ENCODE peak calls at places on chromosomes 3 and 15, in six cellular contexts. One of them, this sample, is unnamed. For H3K4me1, the result is how much of the 10 kb centered on the place peaks cover.

GRCh38 chr3:14523792-14524191 is 16.4 kb downstream of the GRIP2 start:
- DNase-seq in kidney: no peak
- DNase-seq in tibial nerve: no peak
- DNase-seq in lung: no peak
- DNase-seq in mucosa of descending colon: no peak
- DNase-seq in A549: no peak
- DNase-seq in this sample: no peak

GRCh38 chr3:195872800-195873199 is 35.6 kb downstream of the TNK2 start:
- DNase-seq in mucosa of descending colon: no peak
- DNase-seq in lung: peak
- DNase-seq in kidney: no peak
- DNase-seq in A549: no peak
- DNase-seq in tibial nerve: no peak
- DNase-seq in this sample: no peak

GRCh38 chr3:63967675-63968611 is 55.4 kb downstream of the PSMD6 start:
- DNase-seq in mucosa of descending colon: peak
- DNase-seq in kidney: no peak
- DNase-seq in lung: no peak
- DNase-seq in A549: no peak
- DNase-seq in tibial nerve: no peak
- DNase-seq in this sample: peak

GRCh38 chr3:29925150-29925549 is 644.3 kb downstream of the RBMS3 start:
- DNase-seq in A549: no peak
- DNase-seq in lung: no peak
- DNase-seq in mucosa of descending colon: no peak
- DNase-seq in tibial nerve: no peak
- DNase-seq in kidney: no peak
- DNase-seq in this sample: no peak

GRCh38 chr3:52005571-52005986 is 9.9 kb upstream of the RPL29 start:
- DNase-seq in kidney: peak
- DNase-seq in lung: no peak
- DNase-seq in A549: no peak
- DNase-seq in tibial nerve: no peak
- DNase-seq in mucosa of descending colon: no peak
- DNase-seq in this sample: no peak

GRCh38 chr15:32683906-32684584 is 33.8 kb upstream of the GREM1 start:
- DNase-seq in mucosa of descending colon: no peak
- DNase-seq in tibial nerve: no peak
- DNase-seq in A549: peak
- DNase-seq in kidney: no peak
- DNase-seq in lung: no peak
- DNase-seq in this sample: no peak

GRCh38 chr3:169811606-169812123 is 1.0 kb upstream of the LRRIQ4 start:
- DNase-seq in tibial nerve: no peak
- DNase-seq in mucosa of descending colon: no peak
- DNase-seq in kidney: no peak
- DNase-seq in A549: no peak
- DNase-seq in lung: no peak
- DNase-seq in this sample: no peak

GRCh38 chr3:64658001-64658400 is 29.8 kb downstream of the ADAMTS9 start:
- DNase-seq in A549: no peak
- DNase-seq in lung: no peak
- DNase-seq in kidney: no peak
- DNase-seq in mucosa of descending colon: no peak
- DNase-seq in tibial nerve: no peak
- DNase-seq in this sample: no peak

GRCh38 chr3:52216585-52217408 is 8.6 kb downstream of the TLR9 start:
- DNase-seq in tibial nerve: no peak
- DNase-seq in mucosa of descending colon: peak
- DNase-seq in lung: peak
- DNase-seq in A549: no peak
- DNase-seq in kidney: peak
- DNase-seq in this sample: peak

GRCh38 chr3:152376351-152377183 is 107.8 kb downstream of the MBNL1 start:
- DNase-seq in A549: peak
- DNase-seq in mucosa of descending colon: no peak
- DNase-seq in kidney: no peak
- DNase-seq in tibial nerve: no peak
- DNase-seq in lung: no peak
- DNase-seq in this sample: peak

GRCh38 chr3:152375546-152375945 is 106.8 kb downstream of the MBNL1 start:
- DNase-seq in kidney: no peak
- DNase-seq in lung: no peak
- DNase-seq in A549: peak
- DNase-seq in mucosa of descending colon: no peak
- DNase-seq in tibial nerve: no peak
- DNase-seq in this sample: no peak

GRCh38 chr3:152373379-152373778 is 104.7 kb downstream of the MBNL1 start:
- DNase-seq in tibial nerve: no peak
- DNase-seq in A549: no peak
- DNase-seq in mucosa of descending colon: no peak
- DNase-seq in lung: no peak
- DNase-seq in kidney: no peak
- DNase-seq in this sample: no peak

GRCh38 chr3:152377184-152377570 is 108.4 kb downstream of the MBNL1 start:
- DNase-seq in kidney: no peak
- DNase-seq in A549: no peak
- DNase-seq in tibial nerve: no peak
- DNase-seq in lung: no peak
- DNase-seq in mucosa of descending colon: no peak
- DNase-seq in this sample: no peak

DNA sequence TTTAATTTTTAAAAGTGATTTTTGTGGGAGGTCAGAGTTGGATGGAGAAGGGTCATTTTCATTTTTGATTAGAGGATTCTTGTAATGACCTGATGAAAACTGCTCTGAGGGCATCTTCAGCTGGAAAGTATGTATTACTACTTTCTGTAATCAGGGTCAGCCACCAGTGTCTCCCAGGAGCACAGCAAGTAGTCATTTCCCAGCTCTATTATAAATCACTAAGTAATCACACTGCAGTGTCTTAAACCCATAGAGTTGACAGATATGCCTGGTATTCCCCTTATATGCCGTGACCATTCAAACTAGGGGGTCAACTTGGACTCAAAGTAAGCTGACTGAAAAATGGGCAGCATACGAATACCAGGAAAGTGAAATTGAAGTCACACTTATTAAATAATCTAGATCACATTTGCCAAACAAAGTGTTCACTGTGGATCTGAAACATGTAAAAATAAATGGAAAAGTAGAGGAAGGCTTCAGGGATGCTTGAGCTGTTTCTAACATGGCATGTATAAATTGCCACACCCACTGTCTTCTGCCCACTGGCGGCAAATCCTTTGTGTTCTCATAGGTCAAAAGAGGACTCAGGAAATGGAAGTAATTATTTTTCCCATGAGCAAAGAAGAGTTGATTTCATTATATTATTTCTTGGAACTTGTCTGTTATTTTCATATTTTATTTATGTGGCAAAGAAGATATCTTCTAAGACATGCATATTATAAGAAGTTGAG is 105.7 kb downstream of the MBNL1 start:
- DNase-seq in tibial nerve: no peak
- DNase-seq in mucosa of descending colon: no peak
- DNase-seq in lung: no peak
- DNase-seq in A549: peak
- DNase-seq in kidney: no peak
- DNase-seq in this sample: no peak
- TF ChIP-seq CTCF in tibial nerve: no peak
- TF ChIP-seq CTCF in mucosa of descending colon: no peak
- TF ChIP-seq CTCF in lung: no peak
- TF ChIP-seq CTCF in A549: no peak
- TF ChIP-seq CTCF in kidney: no peak
- TF ChIP-seq CTCF in this sample: no peak

DNA sequence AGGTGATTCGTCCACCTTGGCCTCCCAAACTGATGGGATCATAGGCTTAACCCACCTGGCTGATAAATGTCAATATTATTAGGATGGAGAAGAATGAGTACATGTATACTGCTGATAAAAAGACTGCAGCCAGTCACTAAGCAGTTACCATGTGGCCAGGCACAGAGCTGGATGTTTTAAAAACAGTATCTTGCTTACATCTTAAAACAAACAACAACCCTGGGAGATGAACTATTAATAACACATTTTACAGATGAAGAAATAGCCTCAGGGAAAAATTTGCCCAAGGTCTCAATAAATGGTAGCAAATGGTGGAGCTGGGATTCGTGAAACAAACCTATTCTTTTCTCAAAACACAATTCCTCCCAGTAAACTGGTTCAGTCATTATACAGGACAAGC is 18.1 kb downstream of the IL17RD start:
- DNase-seq in mucosa of descending colon: no peak
- DNase-seq in tibial nerve: no peak
- DNase-seq in A549: no peak
- DNase-seq in lung: no peak
- DNase-seq in kidney: no peak
- DNase-seq in this sample: no peak
- H3K4me1 ChIP-seq in mucosa of descending colon: under half
- H3K4me1 ChIP-seq in tibial nerve: under half
- H3K4me1 ChIP-seq in A549: under half
- H3K4me1 ChIP-seq in lung: under half
- H3K4me1 ChIP-seq in kidney: under half
- H3K4me1 ChIP-seq in this sample: under half

GRCh38 chr15:99359760-99360159 is 108.5 kb downstream of the LRRC28 start:
- DNase-seq in mucosa of descending colon: no peak
- DNase-seq in tibial nerve: no peak
- DNase-seq in A549: no peak
- DNase-seq in kidney: no peak
- DNase-seq in lung: no peak
- DNase-seq in this sample: no peak

GRCh38 chr15:99365232-99365631 is 114.0 kb downstream of the LRRC28 start:
- DNase-seq in tibial nerve: no peak
- DNase-seq in A549: no peak
- DNase-seq in kidney: no peak
- DNase-seq in mucosa of descending colon: no peak
- DNase-seq in lung: no peak
- DNase-seq in this sample: no peak

GRCh38 chr15:99366013-99366412 is 114.7 kb downstream of the LRRC28 start:
- DNase-seq in kidney: no peak
- DNase-seq in mucosa of descending colon: no peak
- DNase-seq in lung: no peak
- DNase-seq in tibial nerve: no peak
- DNase-seq in A549: no peak
- DNase-seq in this sample: no peak

GRCh38 chr15:99361541-99362185 is 110.4 kb downstream of the LRRC28 start:
- DNase-seq in lung: no peak
- DNase-seq in mucosa of descending colon: no peak
- DNase-seq in kidney: no peak
- DNase-seq in A549: peak
- DNase-seq in tibial nerve: no peak
- DNase-seq in this sample: no peak
- TF ChIP-seq CTCF in lung: no peak
- TF ChIP-seq CTCF in mucosa of descending colon: peak
- TF ChIP-seq CTCF in kidney: peak
- TF ChIP-seq CTCF in A549: peak
- TF ChIP-seq CTCF in tibial nerve: no peak
- TF ChIP-seq CTCF in this sample: peak

GRCh38 chr3:127726894-127727293 is 54.1 kb downstream of the ABTB1 start:
- DNase-seq in lung: no peak
- DNase-seq in mucosa of descending colon: no peak
- DNase-seq in tibial nerve: no peak
- DNase-seq in A549: no peak
- DNase-seq in kidney: no peak
- DNase-seq in this sample: no peak
- H3K4me1 ChIP-seq in lung: under half
- H3K4me1 ChIP-seq in mucosa of descending colon: under half
- H3K4me1 ChIP-seq in tibial nerve: under half
- H3K4me1 ChIP-seq in A549: under half
- H3K4me1 ChIP-seq in kidney: under half
- H3K4me1 ChIP-seq in this sample: under half

DNA sequence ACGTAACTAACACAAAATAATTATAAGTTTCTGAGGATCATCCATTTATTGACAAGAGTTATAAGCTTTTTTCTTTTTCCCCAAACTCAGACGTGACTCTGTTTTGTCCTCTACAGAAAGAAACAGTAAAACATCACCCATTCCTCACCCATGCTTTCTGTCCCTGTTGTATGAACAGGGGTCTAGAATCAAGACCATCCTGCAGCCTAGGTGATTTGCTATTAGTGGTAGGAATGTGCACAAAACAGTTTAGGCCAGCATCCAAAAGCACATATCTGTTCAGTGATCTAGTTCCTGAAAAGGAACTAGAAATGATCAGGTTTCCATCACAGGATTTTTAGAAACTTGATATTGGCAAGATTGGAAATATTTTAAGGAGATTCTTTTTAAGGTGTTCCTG is 527.6 kb downstream of the SOX2 start:
- DNase-seq in mucosa of descending colon: no peak
- DNase-seq in A549: no peak
- DNase-seq in lung: no peak
- DNase-seq in tibial nerve: no peak
- DNase-seq in kidney: no peak
- DNase-seq in this sample: no peak
- TF ChIP-seq CTCF in mucosa of descending colon: no peak
- TF ChIP-seq CTCF in A549: no peak
- TF ChIP-seq CTCF in lung: no peak
- TF ChIP-seq CTCF in tibial nerve: no peak
- TF ChIP-seq CTCF in kidney: no peak
- TF ChIP-seq CTCF in this sample: no peak

GRCh38 chr3:120420855-120421570 is 29.8 kb downstream of the FSTL1 start:
- DNase-seq in A549: no peak
- DNase-seq in kidney: no peak
- DNase-seq in tibial nerve: no peak
- DNase-seq in lung: no peak
- DNase-seq in mucosa of descending colon: no peak
- DNase-seq in this sample: no peak
- H3K4me1 ChIP-seq in A549: under half
- H3K4me1 ChIP-seq in kidney: under half
- H3K4me1 ChIP-seq in tibial nerve: under half
- H3K4me1 ChIP-seq in lung: under half
- H3K4me1 ChIP-seq in mucosa of descending colon: under half
- H3K4me1 ChIP-seq in this sample: under half

GRCh38 chr3:152470095-152470494 is 201.4 kb downstream of the MBNL1 start:
- DNase-seq in mucosa of descending colon: no peak
- DNase-seq in kidney: no peak
- DNase-seq in lung: no peak
- DNase-seq in A549: no peak
- DNase-seq in tibial nerve: no peak
- DNase-seq in this sample: no peak

GRCh38 chr3:152471814-152472605 is 203.3 kb downstream of the MBNL1 start:
- DNase-seq in lung: peak
- DNase-seq in A549: peak
- DNase-seq in kidney: no peak
- DNase-seq in mucosa of descending colon: peak
- DNase-seq in tibial nerve: peak
- DNase-seq in this sample: no peak

GRCh38 chr3:152469238-152470025 is 200.7 kb downstream of the MBNL1 start:
- DNase-seq in mucosa of descending colon: no peak
- DNase-seq in kidney: no peak
- DNase-seq in lung: no peak
- DNase-seq in tibial nerve: no peak
- DNase-seq in A549: no peak
- DNase-seq in this sample: no peak

GRCh38 chr3:152470893-152471292 is 202.2 kb downstream of the MBNL1 start:
- DNase-seq in tibial nerve: no peak
- DNase-seq in A549: no peak
- DNase-seq in mucosa of descending colon: no peak
- DNase-seq in kidney: no peak
- DNase-seq in lung: no peak
- DNase-seq in this sample: no peak

GRCh38 chr3:152466784-152467183 is 198.1 kb downstream of the MBNL1 start:
- DNase-seq in kidney: no peak
- DNase-seq in lung: no peak
- DNase-seq in tibial nerve: no peak
- DNase-seq in A549: peak
- DNase-seq in mucosa of descending colon: no peak
- DNase-seq in this sample: no peak
- TF ChIP-seq CTCF in kidney: peak
- TF ChIP-seq CTCF in lung: no peak
- TF ChIP-seq CTCF in tibial nerve: peak
- TF ChIP-seq CTCF in A549: peak
- TF ChIP-seq CTCF in mucosa of descending colon: no peak
- TF ChIP-seq CTCF in this sample: peak

GRCh38 chr15:58549780-58550064 is 117.9 kb downstream of the LIPC start:
- DNase-seq in kidney: no peak
- DNase-seq in A549: no peak
- DNase-seq in tibial nerve: no peak
- DNase-seq in mucosa of descending colon: no peak
- DNase-seq in lung: no peak
- DNase-seq in this sample: no peak
- H3K4me1 ChIP-seq in kidney: under half
- H3K4me1 ChIP-seq in A549: half or more
- H3K4me1 ChIP-seq in tibial nerve: under half
- H3K4me1 ChIP-seq in mucosa of descending colon: under half
- H3K4me1 ChIP-seq in lung: under half
- H3K4me1 ChIP-seq in this sample: under half

This sample was measured in Peyer's patch.